ENCODE peak calls at places on chromosomes 2 and 18, in ten cellular contexts. F is left ventricle myocardium inferior, E is tibial nerve, V is heart left ventricle, P is uterus, W is vagina, A is astrocyte of the spinal cord, K is WERI-Rb-1, H is GM13976, G is mammary epithelial cell. Q is an unnamed sample.
A peak's percentile ranks its signal among the peaks of the same experiment; 100 is the strongest.

GRCh38 chr18:69759046-69759445 is 188.6 kb downstream of the CD226 start:
- DNase-seq in F (no peak), H (no peak), V (no peak), K (no peak), A (peak; percentile 5), G (no peak), W (no peak), E (no peak), P (no peak), Q (no peak)

GRCh38 chr2:15588329-15588919 is 3.2 kb upstream of the DDX1 start:
- DNase-seq in W (no peak), F (no peak), H (peak; percentile 34), A (peak; percentile 61), G (peak; percentile 28), E (peak; percentile 55), P (peak; percentile 15), K (peak; percentile 82), V (peak; percentile 32), Q (peak; percentile 80)

GRCh38 chr18:50967714-50968661 is at the start of gene ELAC1:
- DNase-seq in G (peak; percentile 79), V (peak; percentile 88), H (peak; percentile 90), P (peak; percentile 62), K (peak; percentile 86), E (peak; percentile 44), A (peak; percentile 78), F (peak; percentile 78), W (no peak), Q (peak; percentile 69)

GRCh38 chr2:246489-247145 is 17.2 kb downstream of the SH3YL1 start:
- DNase-seq in A (peak; percentile 63), E (peak; percentile 47), G (peak; percentile 33), H (no peak), F (no peak), W (no peak), K (peak; percentile 44), P (no peak), V (no peak), Q (peak; percentile 54)

GRCh38 chr2:69992310-69993047 is 31.0 kb upstream of the ASPRV1 start:
- DNase-seq in A (no peak), P (no peak), K (no peak), W (no peak), H (no peak), G (no peak), F (no peak), E (no peak), V (no peak), Q (no peak)

GRCh38 chr18:24271381-24272331 is 126.0 kb downstream of the OSBPL1A start:
- DNase-seq in W (no peak), P (peak; percentile 71), K (peak; percentile 68), E (peak; percentile 33), F (peak; percentile 75), V (peak; percentile 86), A (peak; percentile 83), H (peak; percentile 55), G (peak; percentile 83), Q (peak; percentile 73)

GRCh38 chr18:34707670-34708069 is 2.4 kb upstream of the DTNA start:
- DNase-seq in P (peak; percentile 80), H (no peak), E (peak; percentile 65), G (peak; percentile 92), V (peak; percentile 54), A (peak; percentile 93), W (no peak), F (no peak), K (no peak), Q (no peak)

GRCh38 chr2:183840061-183840584 is 715.9 kb downstream of the NUP35 start:
- DNase-seq in W (no peak), F (no peak), K (no peak), G (no peak), E (no peak), H (no peak), P (no peak), A (no peak), V (no peak), Q (no peak)

GRCh38 chr18:59690216-59691045 is 6.8 kb downstream of the CCBE1 start:
- DNase-seq in P (no peak), F (no peak), H (no peak), G (no peak), E (no peak), A (no peak), V (no peak), W (no peak), K (peak; percentile 61), Q (no peak)

GRCh38 chr2:211085056-211085680 is 528.8 kb downstream of the CPS1 start:
- DNase-seq in G (peak; percentile 32), W (no peak), P (no peak), K (peak; percentile 29), F (no peak), H (peak; percentile 17), A (peak; percentile 35), V (no peak), E (peak; percentile 56), Q (no peak)

GRCh38 chr2:156434461-156435291 is 1.5 kb upstream of the GPD2 start:
- DNase-seq in E (no peak), F (no peak), A (peak; percentile 35), P (no peak), W (no peak), V (no peak), H (peak; percentile 25), G (no peak), K (no peak), Q (no peak)

GRCh38 chr2:56483081-56483480 is 299.3 kb downstream of the CCDC85A start:
- DNase-seq in A (no peak), W (no peak), V (no peak), K (no peak), F (no peak), E (no peak), P (no peak), G (no peak), H (no peak), Q (no peak)

GRCh38 chr18:961644-962355 is 57.1 kb downstream of the ADCYAP1 start:
- DNase-seq in W (no peak), H (peak; percentile 43), A (peak; percentile 65), G (no peak), F (peak; percentile 21), K (peak; percentile 21), E (peak; percentile 37), V (no peak), P (peak; percentile 40), Q (peak; percentile 48)

GRCh38 chr2:152613235-152613634 is 104.0 kb downstream of the PRPF40A start:
- DNase-seq in G (no peak), P (no peak), F (no peak), K (no peak), H (peak; percentile 35), W (no peak), V (no peak), E (no peak), A (peak; percentile 51), Q (no peak)

DNA sequence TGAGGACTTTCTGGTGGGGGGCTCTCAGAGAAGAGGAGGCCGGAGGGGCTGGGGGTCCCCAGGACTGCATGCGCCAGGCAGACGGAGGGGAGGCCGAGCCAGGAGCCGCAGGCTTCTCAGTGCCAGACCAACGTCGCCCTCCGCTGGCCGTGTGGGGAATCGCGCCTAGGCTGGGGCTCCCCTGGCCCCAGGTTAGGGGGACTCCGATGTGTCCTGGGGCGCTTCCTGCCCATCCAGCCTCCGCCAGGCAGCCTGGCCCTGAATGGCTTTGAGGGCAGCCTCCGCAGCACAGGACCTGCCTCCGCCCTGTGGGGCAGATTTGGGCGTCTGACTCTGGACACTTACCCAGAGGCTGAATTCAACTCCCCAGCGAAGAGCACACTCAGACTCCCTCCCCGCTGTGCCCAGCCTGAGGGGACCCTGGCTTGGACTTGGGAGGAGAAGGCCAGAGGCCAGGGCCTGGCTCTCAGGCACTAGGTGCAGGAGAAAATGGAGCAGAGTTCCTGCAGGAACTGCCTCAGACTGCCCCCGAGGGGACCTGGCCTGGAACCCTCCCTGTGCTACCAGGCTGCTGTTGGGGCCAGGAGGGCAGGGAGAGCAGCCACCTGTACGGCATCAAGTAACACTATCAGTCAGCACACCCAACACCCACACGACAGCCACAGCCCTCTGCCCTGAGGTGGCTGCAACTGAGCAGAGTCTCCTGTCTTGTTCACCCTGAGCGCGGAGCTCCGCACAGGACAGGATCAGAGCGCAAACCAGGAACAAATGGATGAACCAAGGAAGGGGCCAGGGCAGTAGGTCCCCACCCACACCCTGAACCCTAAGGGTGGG is 621 bp upstream of the TEKT4 start:
- DNase-seq in G (no peak), P (no peak), K (peak; percentile 71), H (no peak), V (peak; percentile 17), A (no peak), W (peak; percentile 90), F (peak; percentile 9), E (no peak), Q (peak; percentile 75)
- TF ChIP-seq CTCF in G (peak; percentile 22), P (no peak), K (peak; percentile 92), H (peak; percentile 61), V (peak; percentile 6), A (peak; percentile 41), W (no peak), F (peak; percentile 34), E (no peak), Q (peak; percentile 78)

GRCh38 chr2:232901711-232902578 is 31.9 kb downstream of the SNORC start:
- DNase-seq in A (peak; percentile 91), K (no peak), G (peak; percentile 81), W (no peak), P (no peak), H (no peak), F (no peak), V (no peak), E (no peak), Q (no peak)

GRCh38 chr2:232898592-232899541 is 28.8 kb downstream of the SNORC start:
- DNase-seq in H (no peak), P (no peak), E (no peak), V (no peak), W (no peak), F (no peak), G (no peak), K (no peak), A (peak; percentile 37), Q (no peak)

GRCh38 chr2:232903989-232904388 is 33.9 kb downstream of the SNORC start:
- DNase-seq in G (no peak), K (no peak), F (no peak), H (no peak), W (no peak), V (no peak), P (no peak), A (no peak), E (no peak), Q (no peak)

GRCh38 chr2:232897971-232898408 is 27.9 kb downstream of the SNORC start:
- DNase-seq in G (no peak), V (no peak), P (no peak), K (no peak), W (no peak), H (no peak), A (no peak), F (no peak), E (no peak), Q (no peak)

GRCh38 chr2:232900811-232901701 is 31.0 kb downstream of the SNORC start:
- DNase-seq in A (no peak), E (no peak), P (no peak), F (no peak), V (no peak), G (no peak), H (no peak), K (no peak), W (no peak), Q (no peak)
- TF ChIP-seq CTCF in A (no peak), E (no peak), P (no peak), F (no peak), V (no peak), G (no peak), H (no peak), K (no peak), W (no peak), Q (no peak)

GRCh38 chr2:102703748-102704147 is 58.1 kb upstream of the TMEM182 start:
- DNase-seq in P (no peak), F (no peak), W (no peak), V (no peak), G (peak; percentile 50), K (no peak), A (peak; percentile 26), H (peak; percentile 39), E (no peak), Q (peak; percentile 16)
- TF ChIP-seq CTCF in P (no peak), F (peak; percentile 54), W (no peak), V (peak; percentile 44), G (peak; percentile 55), K (peak; percentile 26), A (peak; percentile 34), H (peak; percentile 23), E (no peak), Q (peak; percentile 19)

GRCh38 chr18:13375302-13376255 is 157.0 kb downstream of the LDLRAD4 start:
- DNase-seq in G (peak; percentile 79), E (peak; percentile 67), F (peak; percentile 64), P (peak; percentile 82), H (peak; percentile 88), V (peak; percentile 75), K (no peak), A (peak; percentile 96), W (no peak), Q (no peak)
- TF ChIP-seq CTCF in G (no peak), E (no peak), F (no peak), P (no peak), H (no peak), V (no peak), K (peak; percentile 19), A (peak; percentile 12), W (no peak), Q (no peak)

Q was measured in endothelial cell.